ENCODE peak calls at places on chromosome 5, in nine cellular contexts. F is cardiac fibroblast, B is HFFc6, M is lung, W is type B pancreatic cell, Y is RWPE1, Q is pulmonary artery endothelial cell, O is smooth muscle cell of the brain vasculature, G is endothelial cell. L is an unnamed sample.
A peak's percentile ranks its signal among the peaks of the same experiment; 100 is the strongest.

GRCh38 chr5:92704590-92704989 is 876.4 kb downstream of the NR2F1-AS1 start:
- DNase-seq in B (peak; percentile 36), Q (no peak), O (no peak), Y (no peak), F (no peak), W (no peak), G (no peak), M (no peak), L (no peak)

GRCh38 chr5:72387985-72388384 is 67.8 kb downstream of the PTCD2 start:
- DNase-seq in Q (peak; percentile 82), G (no peak), Y (peak; percentile 86), F (peak; percentile 95), O (peak; percentile 44), B (peak; percentile 66), W (no peak), M (no peak), L (no peak)

GRCh38 chr5:17024686-17025180 is 88.6 kb upstream of the MYO10 start:
- DNase-seq in W (no peak), Y (peak; percentile 34), M (no peak), F (peak; percentile 71), G (no peak), Q (no peak), O (no peak), B (peak; percentile 60), L (no peak)

GRCh38 chr5:154627711-154628678 is 127.2 kb upstream of the LARP1 start:
- DNase-seq in F (no peak), G (no peak), Q (no peak), M (no peak), W (no peak), B (peak; percentile 88), Y (no peak), O (no peak), L (no peak)

GRCh38 chr5:103466494-103466893 is 96.1 kb downstream of the NUDT12 start:
- DNase-seq in G (no peak), W (no peak), O (no peak), F (peak; percentile 86), M (no peak), Q (peak; percentile 51), Y (no peak), B (no peak), L (no peak)

GRCh38 chr5:132446621-132447020 is 44.0 kb downstream of the IRF1 start:
- DNase-seq in B (peak; percentile 65), O (no peak), G (no peak), W (no peak), M (no peak), F (peak; percentile 77), Y (no peak), Q (no peak), L (no peak)

GRCh38 chr5:105530716-105531261 is 1968.2 kb upstream of the NUDT12 start:
- DNase-seq in Q (no peak), M (no peak), Y (no peak), F (peak; percentile 8), B (no peak), O (no peak), W (no peak), G (no peak), L (no peak)

GRCh38 chr5:21615195-21615765 is 1237.9 kb downstream of the CDH12 start:
- DNase-seq in F (no peak), Q (no peak), O (no peak), W (no peak), B (no peak), G (no peak), M (no peak), Y (no peak), L (no peak)

GRCh38 chr5:176800024-176800423 is 10.3 kb upstream of the UNC5A start:
- DNase-seq in W (no peak), Y (no peak), M (no peak), F (no peak), Q (no peak), G (no peak), B (no peak), O (no peak), L (no peak)